ENCODE peak calls at places on chromosomes 6 and 20, in four cellular contexts. One of them, this sample, is unnamed.

GRCh38 chr6:34490390-34491090 is 24.7 kb downstream of the PACSIN1 start:
- DNase-seq in K562: no peak
- DNase-seq in GM12878: no peak
- DNase-seq in HepG2: no peak
- DNase-seq in this sample: no peak

GRCh38 chr6:104527761-104528415 is 331.8 kb downstream of the HACE1 start:
- DNase-seq in K562: peak
- DNase-seq in HepG2: peak
- DNase-seq in GM12878: no peak
- DNase-seq in this sample: peak

GRCh38 chr6:145026267-145026679 is 709.0 kb downstream of the EPM2A start:
- DNase-seq in HepG2: peak
- DNase-seq in GM12878: no peak
- DNase-seq in K562: no peak
- DNase-seq in this sample: no peak

GRCh38 chr20:6663104-6663503 is 104.4 kb upstream of the BMP2 start:
- DNase-seq in K562: no peak
- DNase-seq in GM12878: no peak
- DNase-seq in HepG2: no peak
- DNase-seq in this sample: no peak

GRCh38 chr6:113642714-113643442 is 214.3 kb upstream of the MARCKS start:
- DNase-seq in K562: peak
- DNase-seq in GM12878: no peak
- DNase-seq in HepG2: peak
- DNase-seq in this sample: peak

GRCh38 chr6:5279891-5280338 is 18.6 kb downstream of the FARS2 start:
- DNase-seq in HepG2: no peak
- DNase-seq in K562: no peak
- DNase-seq in GM12878: no peak
- DNase-seq in this sample: no peak

GRCh38 chr20:31869942-31870702 is at the start of the genes DUSP15 and TTLL9:
- DNase-seq in HepG2: no peak
- DNase-seq in K562: no peak
- DNase-seq in GM12878: no peak
- DNase-seq in this sample: no peak

GRCh38 chr6:165834613-165835259 is 171.7 kb upstream of the PDE10A start:
- DNase-seq in GM12878: no peak
- DNase-seq in K562: no peak
- DNase-seq in HepG2: no peak
- DNase-seq in this sample: peak

GRCh38 chr6:138455746-138456392 is 43.4 kb downstream of the NHSL1 start:
- DNase-seq in GM12878: peak
- DNase-seq in K562: no peak
- DNase-seq in HepG2: no peak
- DNase-seq in this sample: no peak

GRCh38 chr20:10217517-10218410 is 866 bp upstream of the SNAP25 start:
- DNase-seq in GM12878: no peak
- DNase-seq in K562: no peak
- DNase-seq in HepG2: no peak
- DNase-seq in this sample: peak

GRCh38 chr6:160917581-160917980 is 74.0 kb upstream of the MAP3K4 start:
- DNase-seq in K562: no peak
- DNase-seq in HepG2: no peak
- DNase-seq in GM12878: no peak
- DNase-seq in this sample: no peak

GRCh38 chr6:40907198-40907701 is 131.8 kb downstream of the UNC5CL start:
- DNase-seq in GM12878: no peak
- DNase-seq in HepG2: peak
- DNase-seq in K562: no peak
- DNase-seq in this sample: peak

GRCh38 chr6:83071707-83072106 is 4.2 kb downstream of the DOP1A start:
- DNase-seq in HepG2: no peak
- DNase-seq in GM12878: no peak
- DNase-seq in K562: no peak
- DNase-seq in this sample: no peak

GRCh38 chr20:63073051-63073737 is 66.4 kb upstream of the BHLHE23 start:
- DNase-seq in GM12878: no peak
- DNase-seq in HepG2: no peak
- DNase-seq in K562: no peak
- DNase-seq in this sample: no peak

GRCh38 chr6:55009114-55009513 is 162.5 kb downstream of the FAM83B start:
- DNase-seq in GM12878: no peak
- DNase-seq in HepG2: no peak
- DNase-seq in K562: no peak
- DNase-seq in this sample: no peak

GRCh38 chr6:132425176-132425575 is 23.9 kb upstream of the MOXD1 start:
- DNase-seq in K562: no peak
- DNase-seq in GM12878: no peak
- DNase-seq in HepG2: no peak
- DNase-seq in this sample: no peak

GRCh38 chr6:146194434-146194833 is 165.6 kb downstream of the GRM1 start:
- DNase-seq in HepG2: no peak
- DNase-seq in K562: no peak
- DNase-seq in GM12878: no peak
- DNase-seq in this sample: no peak

GRCh38 chr6:137802408-137803182 is 64.5 kb upstream of the TNFAIP3 start:
- DNase-seq in K562: no peak
- DNase-seq in GM12878: no peak
- DNase-seq in HepG2: peak
- DNase-seq in this sample: no peak

GRCh38 chr6:132369526-132369925 is 31.7 kb downstream of the MOXD1 start:
- DNase-seq in HepG2: no peak
- DNase-seq in GM12878: no peak
- DNase-seq in K562: no peak
- DNase-seq in this sample: no peak

GRCh38 chr6:89985744-89986493 is 91.7 kb downstream of the GJA10 start:
- DNase-seq in K562: peak
- DNase-seq in HepG2: no peak
- DNase-seq in GM12878: no peak
- DNase-seq in this sample: no peak

GRCh38 chr6:136923116-136923953 is 1.2 kb downstream of the SLC35D3 start:
- DNase-seq in GM12878: no peak
- DNase-seq in K562: no peak
- DNase-seq in HepG2: no peak
- DNase-seq in this sample: no peak

GRCh38 chr6:12751694-12752304 is 35.2 kb downstream of the PHACTR1 start:
- DNase-seq in HepG2: peak
- DNase-seq in K562: peak
- DNase-seq in GM12878: no peak
- DNase-seq in this sample: peak

GRCh38 chr6:153117986-153118886 is 12.8 kb downstream of the RGS17 start:
- DNase-seq in HepG2: no peak
- DNase-seq in K562: no peak
- DNase-seq in GM12878: peak
- DNase-seq in this sample: peak
- TF ChIP-seq ESRRA in HepG2: no peak
- TF ChIP-seq ESRRA in K562: no peak
- TF ChIP-seq ESRRA in GM12878: no peak
- TF ChIP-seq ESRRA in this sample: no peak

GRCh38 chr20:47061549-47061948 is 166.9 kb downstream of the EYA2 start:
- DNase-seq in K562: no peak
- DNase-seq in GM12878: no peak
- DNase-seq in HepG2: no peak
- DNase-seq in this sample: no peak

GRCh38 chr20:47062226-47062880 is 167.7 kb downstream of the EYA2 start:
- DNase-seq in GM12878: no peak
- DNase-seq in HepG2: no peak
- DNase-seq in K562: no peak
- DNase-seq in this sample: no peak

GRCh38 chr20:47063407-47063806 is 168.8 kb downstream of the EYA2 start:
- DNase-seq in K562: no peak
- DNase-seq in HepG2: no peak
- DNase-seq in GM12878: no peak
- DNase-seq in this sample: no peak

GRCh38 chr20:47066484-47067270 is 172.0 kb downstream of the EYA2 start:
- DNase-seq in HepG2: no peak
- DNase-seq in K562: no peak
- DNase-seq in GM12878: no peak
- DNase-seq in this sample: no peak

GRCh38 chr20:47063808-47064207 is 169.2 kb downstream of the EYA2 start:
- DNase-seq in K562: no peak
- DNase-seq in HepG2: no peak
- DNase-seq in GM12878: no peak
- DNase-seq in this sample: no peak
- TF ChIP-seq CTCF in K562: no peak
- TF ChIP-seq CTCF in HepG2: no peak
- TF ChIP-seq CTCF in GM12878: no peak
- TF ChIP-seq CTCF in this sample: no peak

DNA sequence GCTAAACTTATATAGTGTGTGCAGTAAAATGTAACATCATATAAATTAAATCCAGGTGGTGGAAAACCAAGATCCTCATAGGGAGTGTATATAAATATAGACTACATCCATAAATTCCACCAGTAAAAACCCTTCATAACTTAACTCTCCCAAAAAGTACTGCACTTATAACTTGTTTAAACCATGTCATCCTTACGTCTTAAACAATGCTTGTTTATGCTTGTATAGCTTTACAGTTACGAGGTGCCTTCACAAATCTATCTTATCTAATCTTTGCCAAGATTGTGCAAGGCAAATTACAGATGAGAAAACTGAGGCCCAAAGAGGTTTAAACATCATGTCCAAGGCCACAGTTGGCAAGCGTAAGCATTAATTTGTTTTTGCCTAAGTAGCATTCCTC is 71.3 kb downstream of the BCAS1 start:
- DNase-seq in GM12878: no peak
- DNase-seq in K562: no peak
- DNase-seq in HepG2: no peak
- DNase-seq in this sample: no peak
- TF ChIP-seq SMC3 in GM12878: no peak
- TF ChIP-seq SMC3 in K562: no peak
- TF ChIP-seq SMC3 in HepG2: no peak
- TF ChIP-seq SMC3 in this sample: no peak

DNA sequence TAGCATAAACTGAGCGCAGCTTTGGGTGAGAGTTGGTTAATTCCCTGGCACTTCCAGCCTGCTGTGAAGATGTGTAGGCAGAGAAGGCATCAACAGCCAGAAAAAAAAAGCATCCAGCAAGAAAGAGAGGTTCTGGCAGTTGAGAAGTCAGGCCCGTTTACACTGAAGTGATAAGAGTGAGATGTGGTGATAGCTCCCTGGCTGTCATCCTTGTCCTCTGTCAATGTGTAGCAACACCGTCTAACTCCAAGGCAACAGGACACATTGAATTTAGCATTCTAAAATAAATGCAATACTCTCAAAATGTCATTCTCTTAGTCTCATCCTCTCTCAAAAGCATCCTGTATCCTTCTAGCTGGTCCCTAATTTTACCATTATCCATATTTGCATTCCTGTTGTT is 193.6 kb upstream of the BTBD3 start:
- DNase-seq in K562: no peak
- DNase-seq in HepG2: no peak
- DNase-seq in GM12878: no peak
- DNase-seq in this sample: no peak
- TF ChIP-seq ESRRA in K562: no peak
- TF ChIP-seq ESRRA in HepG2: no peak
- TF ChIP-seq ESRRA in GM12878: no peak
- TF ChIP-seq ESRRA in this sample: no peak

GRCh38 chr6:95243091-95243490 is 334.2 kb upstream of the MANEA start:
- DNase-seq in K562: no peak
- DNase-seq in GM12878: no peak
- DNase-seq in HepG2: no peak
- DNase-seq in this sample: no peak

GRCh38 chr6:95249176-95249575 is 328.2 kb upstream of the MANEA start:
- DNase-seq in HepG2: no peak
- DNase-seq in GM12878: no peak
- DNase-seq in K562: no peak
- DNase-seq in this sample: no peak

GRCh38 chr6:95249661-95250060 is 327.7 kb upstream of the MANEA start:
- DNase-seq in K562: no peak
- DNase-seq in HepG2: no peak
- DNase-seq in GM12878: no peak
- DNase-seq in this sample: no peak

GRCh38 chr6:95244749-95245148 is 332.6 kb upstream of the MANEA start:
- DNase-seq in HepG2: no peak
- DNase-seq in K562: no peak
- DNase-seq in GM12878: no peak
- DNase-seq in this sample: peak

DNA sequence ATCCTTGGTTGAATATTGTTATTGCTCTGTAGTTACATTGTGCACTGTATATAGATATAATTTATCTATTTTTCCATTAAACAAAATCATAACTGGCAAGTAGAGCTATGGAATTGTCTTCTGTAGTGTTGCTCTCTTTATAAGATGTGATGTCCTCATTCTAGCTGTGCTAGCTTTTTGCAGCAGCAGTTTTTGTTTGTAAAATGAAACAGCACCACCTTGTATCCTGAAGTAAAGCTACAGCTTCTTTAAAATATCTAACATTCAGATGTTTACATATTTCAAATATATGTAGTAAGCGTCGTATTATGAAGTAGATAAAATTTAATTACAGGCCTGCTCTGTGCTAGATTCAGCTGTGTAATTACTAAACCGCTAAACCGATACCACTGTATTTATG is 328.8 kb upstream of the MANEA start:
- DNase-seq in GM12878: no peak
- DNase-seq in K562: no peak
- DNase-seq in HepG2: no peak
- DNase-seq in this sample: peak
- TF ChIP-seq CTCF in GM12878: no peak
- TF ChIP-seq CTCF in K562: no peak
- TF ChIP-seq CTCF in HepG2: no peak
- TF ChIP-seq CTCF in this sample: no peak

GRCh38 chr6:30542915-30543314 is 13.4 kb downstream of the GNL1 start:
- DNase-seq in HepG2: no peak
- DNase-seq in GM12878: no peak
- DNase-seq in K562: no peak
- DNase-seq in this sample: peak

GRCh38 chr6:30542404-30542725 is 13.9 kb downstream of the GNL1 start:
- DNase-seq in K562: no peak
- DNase-seq in HepG2: no peak
- DNase-seq in GM12878: no peak
- DNase-seq in this sample: no peak

GRCh38 chr6:30543824-30544223 is 12.5 kb downstream of the GNL1 start:
- DNase-seq in HepG2: no peak
- DNase-seq in GM12878: no peak
- DNase-seq in K562: no peak
- DNase-seq in this sample: no peak

GRCh38 chr6:30547454-30547853 is 8.8 kb downstream of the GNL1 start:
- DNase-seq in K562: no peak
- DNase-seq in HepG2: no peak
- DNase-seq in GM12878: no peak
- DNase-seq in this sample: no peak

GRCh38 chr6:30544666-30545272 is 11.5 kb downstream of the GNL1 start:
- DNase-seq in K562: peak
- DNase-seq in GM12878: no peak
- DNase-seq in HepG2: peak
- DNase-seq in this sample: peak
- TF ChIP-seq SMC3 in K562: peak
- TF ChIP-seq SMC3 in GM12878: peak
- TF ChIP-seq SMC3 in HepG2: peak
- TF ChIP-seq SMC3 in this sample: peak

This sample was measured in A549.